ENCODE peak calls at places on chromosomes 13 and 19, in five cellular contexts. One of them, this sample, is unnamed.

GRCh38 chr19:42316223-42317211 is 3.4 kb downstream of the TMEM145 start:
- DNase-seq in CD8-positive, alpha-beta memory T cell: no peak
- DNase-seq in AG10803: peak
- DNase-seq in NCI-H524: peak
- DNase-seq in endodermal cell: no peak
- DNase-seq in this sample: no peak

GRCh38 chr19:45995715-45996385 is 583 bp downstream of the CCDC61 start:
- DNase-seq in CD8-positive, alpha-beta memory T cell: no peak
- DNase-seq in AG10803: no peak
- DNase-seq in NCI-H524: no peak
- DNase-seq in endodermal cell: no peak
- DNase-seq in this sample: no peak

GRCh38 chr19:1360818-1361461 is 22.8 kb upstream of the NDUFS7 start:
- DNase-seq in CD8-positive, alpha-beta memory T cell: no peak
- DNase-seq in AG10803: peak
- DNase-seq in NCI-H524: no peak
- DNase-seq in endodermal cell: peak
- DNase-seq in this sample: no peak

GRCh38 chr19:51110666-51110971 is 2.4 kb upstream of the CTU1 start:
- DNase-seq in CD8-positive, alpha-beta memory T cell: no peak
- DNase-seq in AG10803: no peak
- DNase-seq in NCI-H524: no peak
- DNase-seq in endodermal cell: no peak
- DNase-seq in this sample: no peak

GRCh38 chr19:19110410-19111137 is 27.7 kb downstream of the TMEM161A start:
- DNase-seq in CD8-positive, alpha-beta memory T cell: no peak
- DNase-seq in AG10803: no peak
- DNase-seq in NCI-H524: no peak
- DNase-seq in endodermal cell: peak
- DNase-seq in this sample: no peak

GRCh38 chr13:27972619-27972877 is 3.4 kb upstream of the CDX2 start:
- DNase-seq in CD8-positive, alpha-beta memory T cell: no peak
- DNase-seq in AG10803: no peak
- DNase-seq in NCI-H524: no peak
- DNase-seq in endodermal cell: no peak
- DNase-seq in this sample: no peak

GRCh38 chr13:22275393-22275792 is 604.5 kb downstream of the FGF9 start:
- DNase-seq in CD8-positive, alpha-beta memory T cell: no peak
- DNase-seq in AG10803: no peak
- DNase-seq in NCI-H524: no peak
- DNase-seq in endodermal cell: no peak
- DNase-seq in this sample: no peak

GRCh38 chr19:39949026-39949747 is 14.8 kb upstream of the FCGBP start:
- DNase-seq in CD8-positive, alpha-beta memory T cell: no peak
- DNase-seq in AG10803: no peak
- DNase-seq in NCI-H524: no peak
- DNase-seq in endodermal cell: no peak
- DNase-seq in this sample: no peak

GRCh38 chr19:11236324-11237301 is 2.8 kb upstream of the ANGPTL8 start:
- DNase-seq in CD8-positive, alpha-beta memory T cell: no peak
- DNase-seq in AG10803: no peak
- DNase-seq in NCI-H524: no peak
- DNase-seq in endodermal cell: no peak
- DNase-seq in this sample: no peak

GRCh38 chr13:34419025-34419424 is 523.0 kb upstream of the NBEA start:
- DNase-seq in CD8-positive, alpha-beta memory T cell: no peak
- DNase-seq in AG10803: no peak
- DNase-seq in NCI-H524: no peak
- DNase-seq in endodermal cell: no peak
- DNase-seq in this sample: no peak

This sample was measured in activated T-helper 1 cell treated with anti-CD3 and anti-CD28 coated beads, Interleukin-12 subunit alpha, Interleukin-12 subunit beta, Interleukin-2, Interleukin-4 antibody, amounts not matched to agents 30 ng/mL and 10 ng/mL and 1 ng/mL, durations not matched to agents 14 hours and 24 hours and 36 hours.